ENCODE peak calls at places on chromosomes 3 and 15, in five cellular contexts. One of them, this sample, is unnamed.

GRCh38 chr3:129560931-129561594 is 18.1 kb downstream of the H1-8 start:
- DNase-seq in MCF 10A: no peak
- DNase-seq in CD4-positive, alpha-beta memory T cell: no peak
- DNase-seq in T-cell: no peak
- DNase-seq in T-helper 17 cell: no peak
- DNase-seq in this sample: peak; percentile 84

GRCh38 chr3:50574280-50574831 is 5.0 kb downstream of the HEMK1 start:
- DNase-seq in T-helper 17 cell: no peak
- DNase-seq in MCF 10A: no peak
- DNase-seq in CD4-positive, alpha-beta memory T cell: no peak
- DNase-seq in T-cell: no peak
- DNase-seq in this sample: no peak

GRCh38 chr15:63434567-63435219 is 53.0 kb upstream of the CA12 start:
- DNase-seq in CD4-positive, alpha-beta memory T cell: no peak
- DNase-seq in T-cell: no peak
- DNase-seq in T-helper 17 cell: no peak
- DNase-seq in MCF 10A: no peak
- DNase-seq in this sample: no peak

GRCh38 chr3:187188931-187189330 is 8.4 kb upstream of the RTP1 start:
- DNase-seq in MCF 10A: peak; percentile 13
- DNase-seq in CD4-positive, alpha-beta memory T cell: no peak
- DNase-seq in T-helper 17 cell: no peak
- DNase-seq in T-cell: no peak
- DNase-seq in this sample: no peak

GRCh38 chr3:194070634-194071409 is 65.1 kb upstream of the HES1 start:
- DNase-seq in T-cell: peak; percentile 51
- DNase-seq in T-helper 17 cell: peak; percentile 36
- DNase-seq in CD4-positive, alpha-beta memory T cell: peak; percentile 65
- DNase-seq in MCF 10A: peak; percentile 96
- DNase-seq in this sample: peak; percentile 90

GRCh38 chr15:67776600-67776999 is 48.7 kb upstream of the SKOR1 start:
- DNase-seq in MCF 10A: no peak
- DNase-seq in CD4-positive, alpha-beta memory T cell: no peak
- DNase-seq in T-cell: no peak
- DNase-seq in T-helper 17 cell: no peak
- DNase-seq in this sample: no peak

GRCh38 chr3:37144806-37145205 is 29.6 kb downstream of the LRRFIP2 start:
- DNase-seq in T-cell: no peak
- DNase-seq in T-helper 17 cell: no peak
- DNase-seq in CD4-positive, alpha-beta memory T cell: no peak
- DNase-seq in MCF 10A: no peak
- DNase-seq in this sample: no peak

GRCh38 chr3:65894679-65895078 is 144.0 kb downstream of the MAGI1 start:
- DNase-seq in T-cell: no peak
- DNase-seq in CD4-positive, alpha-beta memory T cell: no peak
- DNase-seq in MCF 10A: peak; percentile 74
- DNase-seq in T-helper 17 cell: no peak
- DNase-seq in this sample: no peak

GRCh38 chr3:123449092-123449985 is 449 bp upstream of the ADCY5 start:
- DNase-seq in MCF 10A: no peak
- DNase-seq in T-cell: no peak
- DNase-seq in T-helper 17 cell: no peak
- DNase-seq in CD4-positive, alpha-beta memory T cell: no peak
- DNase-seq in this sample: no peak

GRCh38 chr3:105634719-105635118 is 234.1 kb downstream of the CBLB start:
- DNase-seq in MCF 10A: no peak
- DNase-seq in T-cell: no peak
- DNase-seq in T-helper 17 cell: no peak
- DNase-seq in CD4-positive, alpha-beta memory T cell: no peak
- DNase-seq in this sample: no peak

GRCh38 chr3:188348445-188349244 is 194.7 kb downstream of the LPP start:
- DNase-seq in MCF 10A: peak; percentile 96
- DNase-seq in CD4-positive, alpha-beta memory T cell: no peak
- DNase-seq in T-cell: no peak
- DNase-seq in T-helper 17 cell: no peak
- DNase-seq in this sample: no peak

GRCh38 chr3:31562525-31562924 is 29.8 kb downstream of the STT3B start:
- DNase-seq in T-cell: peak; percentile 37
- DNase-seq in MCF 10A: no peak
- DNase-seq in CD4-positive, alpha-beta memory T cell: peak; percentile 45
- DNase-seq in T-helper 17 cell: no peak
- DNase-seq in this sample: no peak